ENCODE peak calls at places on chromosomes 7 and 10, in nine cellular contexts. R, X, J, Z, B, D, H, O and K are unnamed samples.
A peak's percentile ranks its signal among the peaks of the same experiment; 100 is the strongest.

GRCh38 chr7:91194841-91195240 is 69.4 kb upstream of the FZD1 start:
- DNase-seq in R (no peak), X (no peak), J (no peak), Z (no peak), B (no peak), D (no peak), H (no peak), O (no peak), K (no peak)

GRCh38 chr7:94375167-94375566 is 19.5 kb upstream of the COL1A2 start:
- DNase-seq in R (no peak), X (peak; percentile 96), J (no peak), Z (no peak), B (peak; percentile 94), D (peak; percentile 43), H (no peak), O (no peak), K (no peak)

GRCh38 chr7:139693651-139694388 is 84.0 kb downstream of the HIPK2 start:
- DNase-seq in R (no peak), X (no peak), J (no peak), Z (no peak), B (no peak), D (no peak), H (no peak), O (no peak), K (no peak)

GRCh38 chr10:124152781-124153600 is 59.6 kb upstream of the CHST15 start:
- DNase-seq in R (peak; percentile 20), X (peak; percentile 77), J (peak; percentile 26), Z (peak; percentile 71), B (peak; percentile 75), D (peak; percentile 48), H (peak; percentile 54), O (peak; percentile 94), K (no peak)

GRCh38 chr7:27204851-27205322 is 5.0 kb upstream of the HOXA13 start:
- DNase-seq in R (no peak), X (no peak), J (no peak), Z (no peak), B (no peak), D (no peak), H (no peak), O (no peak), K (no peak)

GRCh38 chr10:4075443-4075842 is 290.4 kb upstream of the KLF6 start:
- DNase-seq in R (no peak), X (no peak), J (no peak), Z (no peak), B (no peak), D (no peak), H (no peak), O (no peak), K (no peak)

GRCh38 chr10:104123397-104123796 is 1.4 kb downstream of the SFR1 start:
- DNase-seq in R (no peak), X (no peak), J (no peak), Z (no peak), B (no peak), D (no peak), H (no peak), O (no peak), K (no peak)

GRCh38 chr7:134778941-134779740 is at the start of gene CALD1:
- DNase-seq in R (no peak), X (peak; percentile 98), J (peak; percentile 21), Z (peak; percentile 53), B (peak; percentile 96), D (peak; percentile 67), H (peak; percentile 78), O (peak; percentile 97), K (peak; percentile 57)

GRCh38 chr7:136130819-136131637 is 153.9 kb upstream of the MTPN start:
- DNase-seq in R (no peak), X (no peak), J (no peak), Z (no peak), B (no peak), D (no peak), H (no peak), O (no peak), K (no peak)

GRCh38 chr7:136138991-136139390 is 161.8 kb upstream of the MTPN start:
- DNase-seq in R (no peak), X (no peak), J (no peak), Z (no peak), B (no peak), D (no peak), H (no peak), O (no peak), K (no peak)

GRCh38 chr7:136136906-136137305 is 159.7 kb upstream of the MTPN start:
- DNase-seq in R (no peak), X (no peak), J (no peak), Z (no peak), B (no peak), D (no peak), H (no peak), O (no peak), K (no peak)

GRCh38 chr7:136134503-136134902 is 157.3 kb upstream of the MTPN start:
- DNase-seq in R (no peak), X (no peak), J (no peak), Z (no peak), B (no peak), D (no peak), H (no peak), O (no peak), K (peak; percentile 41)

DNA sequence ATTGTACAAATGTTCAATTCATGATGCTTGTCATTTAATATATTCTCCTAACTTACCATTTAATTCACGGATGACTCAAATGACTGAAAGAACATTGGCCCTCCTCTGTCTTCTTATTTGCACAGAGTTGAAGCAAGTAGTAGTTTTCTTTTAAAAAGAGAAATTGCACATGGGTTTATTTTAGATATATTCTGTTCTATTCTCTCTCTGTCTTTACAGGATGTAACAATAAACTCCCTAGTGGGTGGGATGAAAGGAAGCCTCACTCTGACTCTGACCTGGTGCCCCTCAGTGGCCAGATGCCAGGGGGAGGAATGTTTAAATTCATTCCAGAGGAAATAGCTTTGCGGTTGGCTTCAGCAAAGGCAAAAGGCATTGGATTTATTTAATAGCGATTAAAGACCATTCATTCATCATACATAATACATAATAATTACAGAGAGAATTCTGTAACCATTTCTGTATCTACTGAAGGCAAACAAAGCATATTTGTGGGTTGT is 156.4 kb upstream of the MTPN start:
- DNase-seq in R (no peak), X (no peak), J (no peak), Z (no peak), B (no peak), D (no peak), H (no peak), O (no peak), K (no peak)
- H3K4me3 ChIP-seq in R (no peak overlapping the region), X (no peak overlapping the region), J (no peak overlapping the region), Z (no peak overlapping the region), B (no peak overlapping the region), D (no peak overlapping the region), H (no peak overlapping the region), O (no peak overlapping the region), K (no peak overlapping the region)

GRCh38 chr10:7181416-7181815 is 229.4 kb downstream of the SFMBT2 start:
- DNase-seq in R (no peak), X (no peak), J (no peak), Z (no peak), B (no peak), D (no peak), H (no peak), O (no peak), K (no peak)

GRCh38 chr10:7184660-7185366 is 226.0 kb downstream of the SFMBT2 start:
- DNase-seq in R (no peak), X (no peak), J (no peak), Z (no peak), B (no peak), D (peak; percentile 19), H (no peak), O (no peak), K (no peak)

GRCh38 chr10:7185367-7185690 is 225.5 kb downstream of the SFMBT2 start:
- DNase-seq in R (no peak), X (no peak), J (no peak), Z (no peak), B (no peak), D (no peak), H (no peak), O (no peak), K (no peak)

GRCh38 chr10:7189909-7190308 is 220.9 kb downstream of the SFMBT2 start:
- DNase-seq in R (no peak), X (no peak), J (no peak), Z (no peak), B (no peak), D (no peak), H (no peak), O (no peak), K (no peak)

DNA sequence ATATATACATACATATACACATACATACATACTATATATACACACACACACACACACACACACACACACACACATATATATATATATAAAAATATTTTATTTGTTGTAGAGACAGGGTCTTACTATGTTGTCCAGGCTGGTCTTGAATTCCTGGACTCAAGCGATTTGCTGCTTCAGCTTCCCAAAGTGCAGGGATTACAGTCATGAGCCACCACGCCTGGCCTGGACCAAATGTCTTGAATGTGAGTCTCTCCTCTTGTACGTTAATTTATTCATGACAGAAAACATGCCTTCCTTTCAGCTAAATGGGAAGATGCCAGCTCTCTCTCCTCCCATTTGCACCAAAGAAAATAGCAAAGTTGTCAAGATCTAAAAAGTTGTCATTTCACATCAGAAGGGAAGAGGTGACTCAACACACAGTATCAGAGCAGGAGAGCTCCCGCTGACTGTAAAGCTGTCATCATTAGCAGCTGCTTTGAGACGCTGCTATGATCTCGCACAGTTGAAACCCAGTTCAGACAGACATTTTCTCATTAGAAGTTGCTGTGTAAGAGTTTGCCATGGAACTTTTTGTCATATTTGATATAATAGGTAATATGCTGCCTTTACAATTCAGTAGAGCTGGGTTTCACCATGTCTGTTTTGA is 224.3 kb downstream of the SFMBT2 start:
- DNase-seq in R (no peak), X (no peak), J (no peak), Z (no peak), B (no peak), D (no peak), H (no peak), O (no peak), K (no peak)
- H3K4me3 ChIP-seq in R (no peak overlapping the region), X (no peak overlapping the region), J (no peak overlapping the region), Z (no peak overlapping the region), B (no peak overlapping the region), D (no peak overlapping the region), H (no peak overlapping the region), O (no peak overlapping the region), K (no peak overlapping the region)

DNA sequence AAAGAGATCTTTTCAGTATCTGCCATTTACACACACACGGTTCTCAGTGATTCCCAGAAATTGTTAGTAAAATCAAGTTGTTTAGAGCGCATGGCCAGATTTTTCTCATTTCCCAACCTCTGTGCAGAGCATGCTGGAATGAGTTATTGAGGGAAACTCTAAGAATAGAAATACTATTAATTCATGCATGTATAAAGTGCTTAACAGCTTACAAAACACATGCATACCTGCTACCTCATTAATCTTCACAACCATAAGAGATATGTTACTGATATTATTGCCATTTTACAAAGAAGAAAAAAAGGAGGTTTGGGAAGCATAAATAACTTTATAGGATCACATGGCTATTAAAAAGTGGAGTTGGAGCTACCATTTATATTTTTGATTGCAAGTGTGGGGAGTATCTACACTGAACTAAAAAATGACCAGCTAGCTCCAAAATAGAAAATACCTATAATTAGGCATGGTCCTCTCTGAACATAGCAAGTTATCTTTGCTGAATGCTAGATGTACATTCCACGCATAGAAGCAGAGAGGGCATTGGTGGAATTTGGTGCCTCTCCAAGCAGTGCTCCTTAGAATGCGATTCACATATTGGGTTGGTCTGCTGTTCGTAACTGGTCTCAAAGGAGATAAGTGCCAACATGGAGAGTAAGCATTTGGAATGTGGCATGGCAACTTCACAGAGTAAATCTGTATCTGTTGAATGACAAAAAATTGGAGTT is 196.4 kb downstream of the PTN start:
- DNase-seq in R (no peak), X (no peak), J (no peak), Z (no peak), B (no peak), D (no peak), H (no peak), O (no peak), K (no peak)
- H3K4me3 ChIP-seq in R (no peak overlapping the region), X (no peak overlapping the region), J (no peak overlapping the region), Z (no peak overlapping the region), B (no peak overlapping the region), D (no peak overlapping the region), H (no peak overlapping the region), O (no peak overlapping the region), K (no peak overlapping the region)

DNA sequence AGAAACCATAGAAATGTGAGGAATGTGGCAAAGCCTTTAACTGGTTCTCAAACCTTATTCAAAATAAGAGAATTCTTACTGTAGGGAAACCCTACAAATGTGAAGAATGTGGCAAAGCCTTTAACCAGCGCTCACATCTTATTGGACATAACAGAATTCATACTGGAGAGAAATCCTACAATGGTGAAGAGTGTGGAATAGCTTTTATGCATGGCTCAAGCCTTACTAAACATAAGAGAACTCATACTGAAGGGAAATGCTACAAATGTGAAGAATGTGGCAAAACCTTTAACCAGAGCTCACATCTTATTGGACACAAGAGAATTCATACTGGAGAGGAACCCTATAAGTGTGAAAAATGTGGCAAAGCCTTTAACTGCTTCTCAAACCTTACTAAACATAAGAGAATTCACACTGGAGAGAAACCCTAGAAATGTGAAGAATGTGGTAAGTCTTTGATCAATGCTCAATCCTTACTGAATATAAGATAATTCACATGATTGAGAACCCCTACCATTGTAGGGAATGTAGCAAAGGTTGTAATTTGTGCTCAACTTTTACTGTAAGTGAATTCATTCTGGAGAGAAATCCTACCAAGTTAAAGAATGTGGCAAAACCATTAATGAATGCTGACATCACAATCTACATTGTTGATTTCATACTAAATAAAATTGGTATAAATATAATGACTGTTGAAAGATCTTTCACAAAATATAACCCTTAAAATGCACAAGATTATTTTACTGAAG is 142.5 kb upstream of the ZNF479 start:
- DNase-seq in R (no peak), X (no peak), J (no peak), Z (no peak), B (no peak), D (no peak), H (no peak), O (no peak), K (no peak)
- H3K4me3 ChIP-seq in R (no peak overlapping the region), X (no peak overlapping the region), J (no peak overlapping the region), Z (no peak overlapping the region), B (no peak overlapping the region), D (no peak overlapping the region), H (no peak overlapping the region), O (no peak overlapping the region), K (no peak overlapping the region)